ENCODE peak calls at places on chromosomes 1 and 21, in nine cellular contexts. R, D, V, Z, P, T, W, O and F are unnamed samples.
A peak's percentile ranks its signal among the peaks of the same experiment; 100 is the strongest.

GRCh38 chr1:224192082-224192786 is 9.2 kb downstream of the DEGS1 start:
- DNase-seq in P (no peak), V (no peak), Z (no peak), D (no peak), T (no peak), R (no peak), O (no peak), W (no peak), F (no peak)

GRCh38 chr21:36709868-36710728 is 11.2 kb downstream of the SIM2 start:
- DNase-seq in O (no peak), D (no peak), W (no peak), Z (no peak), P (no peak), T (peak; percentile 56), R (no peak), V (no peak), F (no peak)

GRCh38 chr1:233627376-233627775 is 13.5 kb downstream of the KCNK1 start:
- DNase-seq in O (no peak), T (no peak), V (no peak), R (no peak), Z (peak; percentile 84), D (peak; percentile 37), W (no peak), P (no peak), F (no peak)

GRCh38 chr1:172537827-172538391 is 5.0 kb downstream of the SUCO start:
- DNase-seq in V (no peak), T (no peak), D (no peak), W (no peak), Z (no peak), P (no peak), R (no peak), O (no peak), F (no peak)

GRCh38 chr1:43430831-43431230 is 22.9 kb downstream of the HYI start:
- DNase-seq in Z (no peak), P (no peak), V (no peak), O (no peak), D (no peak), T (no peak), R (no peak), W (peak; percentile 49), F (no peak)

GRCh38 chr1:12065872-12066271 is 2.8 kb downstream of the TNFRSF8 start:
- DNase-seq in Z (no peak), R (no peak), D (no peak), T (no peak), V (no peak), P (no peak), O (no peak), W (no peak), F (no peak)

GRCh38 chr21:14591882-14592281 is 45.8 kb upstream of the SAMSN1 start:
- DNase-seq in W (no peak), T (no peak), Z (no peak), R (no peak), D (no peak), O (no peak), V (no peak), P (no peak), F (no peak)

GRCh38 chr1:161407451-161407985 is 39.8 kb upstream of the CFAP126 start:
- DNase-seq in T (no peak), P (no peak), R (no peak), W (no peak), D (no peak), O (no peak), V (no peak), Z (no peak), F (no peak)

GRCh38 chr1:35797380-35797779 is 10.4 kb upstream of the AGO4 start:
- DNase-seq in T (no peak), D (no peak), V (no peak), R (no peak), P (no peak), O (no peak), Z (no peak), W (no peak), F (no peak)

GRCh38 chr1:15724949-15725880 is 10.8 kb upstream of the SLC25A34 start:
- DNase-seq in Z (no peak), V (no peak), R (no peak), W (no peak), P (no peak), O (no peak), T (no peak), D (no peak), F (no peak)

GRCh38 chr21:46100426-46100825 is 2.5 kb downstream of the COL6A2 start:
- DNase-seq in T (no peak), D (no peak), P (no peak), W (no peak), V (peak; percentile 58), Z (no peak), R (no peak), O (no peak), F (no peak)

GRCh38 chr21:14683021-14683420 is 136.9 kb upstream of the SAMSN1 start:
- DNase-seq in P (no peak), O (no peak), D (no peak), W (no peak), V (no peak), R (no peak), Z (no peak), T (no peak), F (no peak)

GRCh38 chr1:6330410-6330827 is 63.1 kb downstream of the ACOT7 start:
- DNase-seq in D (no peak), P (no peak), V (peak; percentile 89), O (no peak), Z (peak; percentile 24), W (no peak), R (no peak), T (no peak), F (no peak)

GRCh38 chr1:110612060-110612745 is 6.0 kb upstream of the KCNA2 start:
- DNase-seq in V (no peak), T (no peak), W (no peak), O (no peak), R (no peak), D (no peak), Z (no peak), P (no peak), F (no peak)

GRCh38 chr1:98331232-98331631 is 330.3 kb upstream of the SNX7 start:
- DNase-seq in O (no peak), T (no peak), P (no peak), R (no peak), Z (no peak), V (peak; percentile 43), D (no peak), W (no peak), F (no peak)

GRCh38 chr1:35524106-35524505 is 33.1 kb downstream of the KIAA0319L start:
- DNase-seq in R (no peak), W (no peak), P (no peak), V (no peak), O (no peak), D (no peak), Z (no peak), T (no peak), F (no peak)

GRCh38 chr1:111424281-111424680 is 3.3 kb downstream of the OVGP1 start:
- DNase-seq in Z (no peak), D (no peak), O (no peak), W (no peak), P (no peak), V (no peak), T (no peak), R (no peak), F (no peak)

GRCh38 chr1:29802181-29803068 is 566.1 kb downstream of the PTPRU start:
- DNase-seq in T (no peak), W (peak; percentile 10), R (no peak), O (no peak), P (no peak), Z (no peak), V (no peak), D (no peak), F (no peak)

GRCh38 chr1:3334366-3334765 is 120.1 kb upstream of the ARHGEF16 start:
- DNase-seq in P (no peak), O (no peak), R (no peak), T (no peak), V (no peak), D (no peak), Z (no peak), W (no peak), F (no peak)

GRCh38 chr1:29344336-29344735 is 108.0 kb downstream of the PTPRU start:
- DNase-seq in Z (no peak), D (no peak), W (no peak), V (no peak), O (no peak), P (no peak), R (no peak), T (no peak), F (no peak)

GRCh38 chr21:45541221-45542039 is 810 bp downstream of the SLC19A1 start:
- DNase-seq in W (peak; percentile 94), O (peak; percentile 53), R (peak; percentile 69), V (peak; percentile 85), D (peak; percentile 83), P (no peak), T (peak; percentile 25), Z (peak; percentile 60), F (peak; percentile 82)

GRCh38 chr1:216531308-216532239 is 108.3 kb upstream of the USH2A start:
- DNase-seq in R (no peak), V (peak; percentile 21), W (no peak), O (no peak), P (no peak), T (no peak), D (no peak), Z (no peak), F (no peak)